ENCODE peak calls at places on chromosomes 11 and 22, in six cellular contexts. One of them, this sample, is unnamed.

GRCh38 chr22:31944700-31945477 is 554 bp downstream of the YWHAH start:
- DNase-seq in stomach: peak; percentile 52
- DNase-seq in A549: peak; percentile 16
- DNase-seq in esophagus squamous epithelium: no peak
- DNase-seq in body of pancreas: peak; percentile 41
- DNase-seq in right lobe of liver: peak; percentile 72
- DNase-seq in this sample: peak; percentile 38

GRCh38 chr22:42697542-42698013 is 23.1 kb downstream of the A4GALT start:
- DNase-seq in stomach: peak; percentile 66
- DNase-seq in A549: peak; percentile 59
- DNase-seq in esophagus squamous epithelium: no peak
- DNase-seq in body of pancreas: peak; percentile 71
- DNase-seq in right lobe of liver: no peak
- DNase-seq in this sample: peak; percentile 34

GRCh38 chr11:94934362-94934761 is 39.0 kb downstream of the CWC15 start:
- DNase-seq in stomach: no peak
- DNase-seq in A549: no peak
- DNase-seq in esophagus squamous epithelium: no peak
- DNase-seq in body of pancreas: no peak
- DNase-seq in right lobe of liver: no peak
- DNase-seq in this sample: no peak

GRCh38 chr11:76799061-76799804 is 16.1 kb downstream of the TSKU start:
- DNase-seq in stomach: peak; percentile 86
- DNase-seq in A549: peak; percentile 83
- DNase-seq in esophagus squamous epithelium: no peak
- DNase-seq in body of pancreas: peak; percentile 78
- DNase-seq in right lobe of liver: peak; percentile 93
- DNase-seq in this sample: peak; percentile 87

GRCh38 chr22:20062766-20063083 is 17.3 kb upstream of the DGCR8 start:
- DNase-seq in stomach: no peak
- DNase-seq in A549: no peak
- DNase-seq in esophagus squamous epithelium: no peak
- DNase-seq in body of pancreas: no peak
- DNase-seq in right lobe of liver: no peak
- DNase-seq in this sample: no peak

GRCh38 chr11:13834463-13834862 is 128.1 kb upstream of the SPON1 start:
- DNase-seq in stomach: no peak
- DNase-seq in A549: no peak
- DNase-seq in esophagus squamous epithelium: no peak
- DNase-seq in body of pancreas: no peak
- DNase-seq in right lobe of liver: no peak
- DNase-seq in this sample: no peak

GRCh38 chr11:110297726-110298297 is 1.4 kb upstream of the RDX start:
- DNase-seq in stomach: no peak
- DNase-seq in A549: no peak
- DNase-seq in esophagus squamous epithelium: no peak
- DNase-seq in body of pancreas: no peak
- DNase-seq in right lobe of liver: no peak
- DNase-seq in this sample: no peak

GRCh38 chr11:70460111-70460510 is 61.8 kb downstream of the CTTN start:
- DNase-seq in stomach: no peak
- DNase-seq in A549: no peak
- DNase-seq in esophagus squamous epithelium: no peak
- DNase-seq in body of pancreas: no peak
- DNase-seq in right lobe of liver: no peak
- DNase-seq in this sample: no peak

GRCh38 chr11:124109377-124109776 is 5.9 kb upstream of the VWA5A start:
- DNase-seq in stomach: no peak
- DNase-seq in A549: no peak
- DNase-seq in esophagus squamous epithelium: no peak
- DNase-seq in body of pancreas: no peak
- DNase-seq in right lobe of liver: no peak
- DNase-seq in this sample: no peak

GRCh38 chr11:118415739-118416068 is 14.3 kb downstream of the ATP5MG start:
- DNase-seq in stomach: peak; percentile 41
- DNase-seq in A549: peak; percentile 36
- DNase-seq in esophagus squamous epithelium: no peak
- DNase-seq in body of pancreas: peak; percentile 55
- DNase-seq in right lobe of liver: no peak
- DNase-seq in this sample: peak; percentile 15

GRCh38 chr22:24208012-24208749 is 26.9 kb downstream of the SUSD2 start:
- DNase-seq in stomach: peak; percentile 58
- DNase-seq in A549: peak; percentile 85
- DNase-seq in esophagus squamous epithelium: no peak
- DNase-seq in body of pancreas: peak; percentile 79
- DNase-seq in right lobe of liver: no peak
- DNase-seq in this sample: peak; percentile 63

GRCh38 chr22:42716649-42717127 is 4.0 kb downstream of the A4GALT start:
- DNase-seq in stomach: no peak
- DNase-seq in A549: no peak
- DNase-seq in esophagus squamous epithelium: no peak
- DNase-seq in body of pancreas: no peak
- DNase-seq in right lobe of liver: no peak
- DNase-seq in this sample: no peak

GRCh38 chr11:73291196-73291595 is 16.9 kb upstream of the ARHGEF17 start:
- DNase-seq in stomach: no peak
- DNase-seq in A549: no peak
- DNase-seq in esophagus squamous epithelium: no peak
- DNase-seq in body of pancreas: no peak
- DNase-seq in right lobe of liver: no peak
- DNase-seq in this sample: no peak

GRCh38 chr11:128904872-128905344 is 13.8 kb downstream of the KCNJ5 start:
- DNase-seq in stomach: no peak
- DNase-seq in A549: peak; percentile 50
- DNase-seq in esophagus squamous epithelium: no peak
- DNase-seq in body of pancreas: peak; percentile 58
- DNase-seq in right lobe of liver: no peak
- DNase-seq in this sample: peak; percentile 69

GRCh38 chr11:12249590-12250260 is 127.6 kb upstream of the PARVA start:
- DNase-seq in stomach: peak; percentile 90
- DNase-seq in A549: no peak
- DNase-seq in esophagus squamous epithelium: no peak
- DNase-seq in body of pancreas: peak; percentile 95
- DNase-seq in right lobe of liver: no peak
- DNase-seq in this sample: peak; percentile 74

GRCh38 chr11:69208190-69209037 is 52.7 kb downstream of the SMIM38 start:
- DNase-seq in stomach: no peak
- DNase-seq in A549: no peak
- DNase-seq in esophagus squamous epithelium: no peak
- DNase-seq in body of pancreas: no peak
- DNase-seq in right lobe of liver: peak; percentile 31
- DNase-seq in this sample: no peak

GRCh38 chr11:69210660-69211035 is 54.9 kb downstream of the SMIM38 start:
- DNase-seq in stomach: no peak
- DNase-seq in A549: no peak
- DNase-seq in esophagus squamous epithelium: no peak
- DNase-seq in body of pancreas: no peak
- DNase-seq in right lobe of liver: peak; percentile 35
- DNase-seq in this sample: no peak

GRCh38 chr11:69209421-69209820 is 53.7 kb downstream of the SMIM38 start:
- DNase-seq in stomach: no peak
- DNase-seq in A549: no peak
- DNase-seq in esophagus squamous epithelium: no peak
- DNase-seq in body of pancreas: no peak
- DNase-seq in right lobe of liver: no peak
- DNase-seq in this sample: no peak

GRCh38 chr11:69209936-69210659 is 54.4 kb downstream of the SMIM38 start:
- DNase-seq in stomach: no peak
- DNase-seq in A549: no peak
- DNase-seq in esophagus squamous epithelium: no peak
- DNase-seq in body of pancreas: peak; percentile 30
- DNase-seq in right lobe of liver: peak; percentile 34
- DNase-seq in this sample: no peak

GRCh38 chr11:69209038-69209350 is 53.3 kb downstream of the SMIM38 start:
- DNase-seq in stomach: no peak
- DNase-seq in A549: no peak
- DNase-seq in esophagus squamous epithelium: no peak
- DNase-seq in body of pancreas: no peak
- DNase-seq in right lobe of liver: peak; percentile 34
- DNase-seq in this sample: no peak
- TF ChIP-seq CTCF in stomach: no peak
- TF ChIP-seq CTCF in A549: no peak
- TF ChIP-seq CTCF in esophagus squamous epithelium: no peak
- TF ChIP-seq CTCF in body of pancreas: no peak
- TF ChIP-seq CTCF in right lobe of liver: no peak
- TF ChIP-seq CTCF in this sample: no peak

GRCh38 chr22:46119093-46119728 is 31.1 kb upstream of the PPARA start:
- DNase-seq in stomach: no peak
- DNase-seq in A549: no peak
- DNase-seq in esophagus squamous epithelium: no peak
- DNase-seq in body of pancreas: no peak
- DNase-seq in right lobe of liver: no peak
- DNase-seq in this sample: no peak

GRCh38 chr22:46121079-46121478 is 29.2 kb upstream of the PPARA start:
- DNase-seq in stomach: no peak
- DNase-seq in A549: no peak
- DNase-seq in esophagus squamous epithelium: no peak
- DNase-seq in body of pancreas: no peak
- DNase-seq in right lobe of liver: no peak
- DNase-seq in this sample: no peak

GRCh38 chr22:46121523-46122287 is 28.6 kb upstream of the PPARA start:
- DNase-seq in stomach: no peak
- DNase-seq in A549: no peak
- DNase-seq in esophagus squamous epithelium: no peak
- DNase-seq in body of pancreas: no peak
- DNase-seq in right lobe of liver: no peak
- DNase-seq in this sample: no peak

GRCh38 chr22:46119729-46120419 is 30.5 kb upstream of the PPARA start:
- DNase-seq in stomach: no peak
- DNase-seq in A549: no peak
- DNase-seq in esophagus squamous epithelium: no peak
- DNase-seq in body of pancreas: peak; percentile 55
- DNase-seq in right lobe of liver: no peak
- DNase-seq in this sample: no peak

DNA sequence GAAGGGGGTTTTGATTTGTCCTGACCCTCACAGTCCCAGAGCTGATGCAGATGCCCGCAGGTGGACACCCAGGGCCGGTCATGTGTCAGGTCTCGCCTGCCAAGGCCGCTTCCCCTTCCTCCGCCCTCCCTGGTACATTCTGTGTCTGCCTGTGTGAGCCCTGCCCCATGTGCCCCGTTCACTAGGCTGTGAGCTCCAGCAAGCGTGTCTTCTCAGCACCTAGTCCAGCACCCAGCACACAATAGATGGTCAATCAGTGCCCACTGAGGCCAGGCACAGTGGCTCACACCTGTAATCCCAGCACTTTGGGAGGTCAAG is 29.9 kb upstream of the PPARA start:
- DNase-seq in stomach: no peak
- DNase-seq in A549: no peak
- DNase-seq in esophagus squamous epithelium: no peak
- DNase-seq in body of pancreas: peak; percentile 20
- DNase-seq in right lobe of liver: no peak
- DNase-seq in this sample: no peak
- TF ChIP-seq POLR2A in stomach: no peak
- TF ChIP-seq POLR2A in A549: no peak
- TF ChIP-seq POLR2A in esophagus squamous epithelium: no peak
- TF ChIP-seq POLR2A in body of pancreas: no peak
- TF ChIP-seq POLR2A in right lobe of liver: no peak
- TF ChIP-seq POLR2A in this sample: no peak

DNA sequence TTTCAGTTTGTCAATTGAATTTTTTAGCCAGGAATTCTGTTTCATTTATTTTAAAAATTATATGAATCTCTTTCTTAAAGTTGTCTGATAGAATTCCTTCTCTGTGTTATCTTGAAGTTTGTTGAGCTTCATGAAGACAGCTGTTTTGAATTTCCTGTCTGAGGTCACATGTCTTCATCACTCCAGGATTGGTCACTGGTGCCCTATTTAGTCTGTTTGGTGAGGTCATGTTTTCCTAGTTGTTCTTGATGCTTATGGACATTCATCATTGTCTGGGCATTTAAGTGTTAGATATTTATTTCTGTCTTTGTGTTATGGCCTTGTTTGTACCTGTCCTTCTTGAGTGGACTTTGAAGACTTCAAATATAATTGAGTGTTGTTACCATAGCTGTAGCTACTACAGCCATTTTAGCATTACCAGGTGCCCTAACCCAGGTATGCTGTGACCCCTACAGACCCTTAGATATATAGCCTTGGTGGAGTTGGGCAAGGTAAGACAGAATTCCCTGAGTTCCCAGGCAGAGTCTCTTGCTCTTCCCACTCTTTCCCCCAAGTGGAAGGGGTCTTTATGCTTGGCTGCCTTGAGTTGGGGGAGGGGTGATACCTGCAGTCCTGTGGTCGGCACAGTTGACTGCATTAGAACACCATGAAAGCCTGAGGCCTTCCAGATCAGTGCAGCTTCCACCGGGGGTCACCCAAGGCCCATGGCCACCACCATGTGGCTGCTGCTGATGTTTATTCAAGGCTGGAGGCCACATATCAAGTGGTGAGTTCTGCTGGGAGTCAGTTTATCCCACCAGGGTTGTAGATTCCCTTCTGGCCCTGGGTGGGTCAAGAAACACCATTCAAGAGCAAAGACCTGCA is 229.6 kb downstream of the DYNC2H1 start:
- DNase-seq in stomach: no peak
- DNase-seq in A549: no peak
- DNase-seq in esophagus squamous epithelium: no peak
- DNase-seq in body of pancreas: no peak
- DNase-seq in right lobe of liver: no peak
- DNase-seq in this sample: no peak
- TF ChIP-seq CTCF in stomach: no peak
- TF ChIP-seq CTCF in A549: no peak
- TF ChIP-seq CTCF in esophagus squamous epithelium: no peak
- TF ChIP-seq CTCF in body of pancreas: no peak
- TF ChIP-seq CTCF in right lobe of liver: no peak
- TF ChIP-seq CTCF in this sample: no peak

GRCh38 chr11:5689551-5689983 is at the start of gene TRIM22:
- DNase-seq in stomach: peak; percentile 48
- DNase-seq in A549: no peak
- DNase-seq in esophagus squamous epithelium: no peak
- DNase-seq in body of pancreas: peak; percentile 39
- DNase-seq in right lobe of liver: no peak
- DNase-seq in this sample: peak; percentile 51
- TF ChIP-seq POLR2A in stomach: no peak
- TF ChIP-seq POLR2A in A549: no peak
- TF ChIP-seq POLR2A in esophagus squamous epithelium: no peak
- TF ChIP-seq POLR2A in body of pancreas: peak; percentile 25
- TF ChIP-seq POLR2A in right lobe of liver: no peak
- TF ChIP-seq POLR2A in this sample: no peak

GRCh38 chr11:62392944-62393628 is 25.7 kb upstream of the SCGB1A1 start:
- DNase-seq in stomach: no peak
- DNase-seq in A549: peak; percentile 79
- DNase-seq in esophagus squamous epithelium: no peak
- DNase-seq in body of pancreas: no peak
- DNase-seq in right lobe of liver: no peak
- DNase-seq in this sample: no peak

GRCh38 chr11:62390727-62391126 is 28.1 kb upstream of the SCGB1A1 start:
- DNase-seq in stomach: no peak
- DNase-seq in A549: no peak
- DNase-seq in esophagus squamous epithelium: no peak
- DNase-seq in body of pancreas: no peak
- DNase-seq in right lobe of liver: no peak
- DNase-seq in this sample: no peak

GRCh38 chr11:62390237-62390636 is 28.6 kb upstream of the SCGB1A1 start:
- DNase-seq in stomach: no peak
- DNase-seq in A549: no peak
- DNase-seq in esophagus squamous epithelium: no peak
- DNase-seq in body of pancreas: no peak
- DNase-seq in right lobe of liver: no peak
- DNase-seq in this sample: no peak

GRCh38 chr11:62392506-62392905 is 26.3 kb upstream of the SCGB1A1 start:
- DNase-seq in stomach: no peak
- DNase-seq in A549: no peak
- DNase-seq in esophagus squamous epithelium: no peak
- DNase-seq in body of pancreas: no peak
- DNase-seq in right lobe of liver: no peak
- DNase-seq in this sample: no peak

GRCh38 chr11:62391642-62392425 is 27.0 kb upstream of the SCGB1A1 start:
- DNase-seq in stomach: no peak
- DNase-seq in A549: no peak
- DNase-seq in esophagus squamous epithelium: no peak
- DNase-seq in body of pancreas: no peak
- DNase-seq in right lobe of liver: no peak
- DNase-seq in this sample: no peak
- TF ChIP-seq CTCF in stomach: no peak
- TF ChIP-seq CTCF in A549: no peak
- TF ChIP-seq CTCF in esophagus squamous epithelium: no peak
- TF ChIP-seq CTCF in body of pancreas: no peak
- TF ChIP-seq CTCF in right lobe of liver: no peak
- TF ChIP-seq CTCF in this sample: no peak

This sample was measured in thyroid gland.